ENCODE peak calls at places on chromosome 9, in six cellular contexts. M is pancreas; F is left lung; O is CD4-positive, alpha-beta T cell; R is cardiac muscle cell; V is mammary epithelial cell. D is an unnamed sample.

GRCh38 chr9:4086119-4087088 is 213.5 kb downstream of the GLIS3 start:
- DNase-seq in V (peak), M (no peak), R (no peak), F (no peak), O (no peak), D (no peak)

GRCh38 chr9:70113403-70114022 is 69.9 kb downstream of the MAMDC2 start:
- DNase-seq in F (no peak), O (peak), M (peak), R (peak), V (no peak), D (peak)

GRCh38 chr9:117744856-117745389 is 40.7 kb downstream of the TLR4 start:
- DNase-seq in R (peak), O (no peak), F (peak), V (no peak), M (no peak), D (peak)

GRCh38 chr9:108543251-108543768 is 312.5 kb downstream of the ACTL7B start:
- DNase-seq in O (no peak), V (peak), M (no peak), R (no peak), F (no peak), D (no peak)

GRCh38 chr9:4320021-4320420 is 20.2 kb upstream of the GLIS3 start:
- DNase-seq in R (no peak), F (no peak), M (no peak), V (no peak), O (no peak), D (no peak)

GRCh38 chr9:69324549-69325401 is at the start of gene ENTREP1:
- DNase-seq in M (peak), F (peak), R (peak), O (no peak), V (peak), D (no peak)

GRCh38 chr9:123591283-123591682 is 235.3 kb downstream of the CRB2 start:
- DNase-seq in M (no peak), R (no peak), O (no peak), F (no peak), V (no peak), D (no peak)

GRCh38 chr9:112586600-112587155 is 100.1 kb downstream of the KIAA1958 start:
- DNase-seq in M (no peak), V (no peak), R (no peak), O (no peak), F (no peak), D (no peak)

GRCh38 chr9:124133752-124134151 is 122.2 kb downstream of the LHX2 start:
- DNase-seq in F (no peak), M (peak), R (peak), O (no peak), V (no peak), D (no peak)

GRCh38 chr9:706606-707451 is 134.7 kb upstream of the DMRT1 start:
- DNase-seq in V (peak), F (peak), M (peak), R (peak), O (peak), D (peak)

GRCh38 chr9:104875897-104876296 is 52.1 kb downstream of the ABCA1 start:
- DNase-seq in F (no peak), V (no peak), M (no peak), R (no peak), O (no peak), D (no peak)

GRCh38 chr9:76203373-76203772 is 190.9 kb downstream of the RFK start:
- DNase-seq in M (no peak), F (peak), O (no peak), R (no peak), V (no peak), D (no peak)

GRCh38 chr9:70255521-70255920 is 3.3 kb upstream of the SMC5 start:
- DNase-seq in R (no peak), M (no peak), F (no peak), O (no peak), V (peak), D (no peak)

GRCh38 chr9:135714242-135715055 is 12.5 kb downstream of the KCNT1 start:
- DNase-seq in F (no peak), O (no peak), M (no peak), V (no peak), R (peak), D (no peak)

GRCh38 chr9:92724528-92725265 is 39.9 kb downstream of the BICD2 start:
- DNase-seq in R (no peak), V (no peak), M (no peak), O (no peak), F (no peak), D (no peak)

GRCh38 chr9:123358181-123358894 is 2.3 kb downstream of the CRB2 start:
- DNase-seq in V (no peak), M (no peak), O (no peak), F (no peak), R (no peak), D (peak)

GRCh38 chr9:91915524-91916266 is 34.3 kb downstream of the ROR2 start:
- DNase-seq in O (no peak), F (no peak), M (no peak), V (no peak), R (no peak), D (no peak)

GRCh38 chr9:114098660-114099522 is at the start of gene KIF12:
- DNase-seq in V (no peak), O (no peak), F (peak), R (peak), M (peak), D (no peak)

GRCh38 chr9:5799314-5799713 is 33.6 kb downstream of the ERMP1 start:
- DNase-seq in O (no peak), R (no peak), M (no peak), F (no peak), V (peak), D (peak)

GRCh38 chr9:86944974-86945867 is 2.1 kb downstream of the GAS1 start:
- DNase-seq in V (peak), R (peak), O (no peak), F (peak), M (no peak), D (no peak)

DNA sequence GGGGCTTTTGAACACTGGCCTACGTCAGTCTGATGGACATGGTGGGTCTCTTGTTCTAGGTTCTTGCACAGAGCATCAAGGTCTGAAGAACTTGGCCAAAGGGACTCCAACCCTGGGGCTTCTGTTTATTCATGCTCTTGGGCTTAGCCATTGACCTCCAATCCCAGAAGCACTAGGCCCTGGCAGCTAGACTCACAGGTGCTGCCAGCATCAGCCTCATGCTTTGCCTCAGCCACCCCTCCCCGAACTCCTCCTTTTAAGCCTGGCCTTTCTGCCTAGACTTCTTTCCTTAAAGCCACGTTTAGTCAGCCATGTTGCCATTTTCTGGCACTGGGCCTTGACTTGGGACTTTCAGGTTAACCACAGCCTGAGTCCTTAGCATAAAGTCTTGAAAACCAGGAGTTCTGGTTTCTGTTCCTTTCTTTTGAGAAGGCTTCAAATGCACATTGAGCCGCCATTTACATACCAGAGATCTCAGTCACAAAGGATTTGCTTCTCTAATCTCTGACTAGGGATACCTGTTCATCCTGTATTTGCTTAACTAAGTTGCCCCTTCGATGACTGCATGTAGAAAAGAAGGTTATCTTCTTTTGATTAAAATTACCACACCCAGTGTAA is 54.7 kb downstream of the ANGPTL2 start:
- DNase-seq in R (no peak), F (no peak), V (peak), M (no peak), O (no peak), D (no peak)
- H3K27ac ChIP-seq in R (no peak), F (no peak), V (no peak), M (no peak), O (no peak), D (no peak)

GRCh38 chr9:2623866-2624682 is 2.5 kb downstream of the VLDLR start:
- DNase-seq in R (no peak), V (no peak), M (no peak), F (no peak), O (no peak), D (no peak)
- H3K27ac ChIP-seq in R (peak), V (peak), M (peak), F (peak), O (no peak), D (no peak)

DNA sequence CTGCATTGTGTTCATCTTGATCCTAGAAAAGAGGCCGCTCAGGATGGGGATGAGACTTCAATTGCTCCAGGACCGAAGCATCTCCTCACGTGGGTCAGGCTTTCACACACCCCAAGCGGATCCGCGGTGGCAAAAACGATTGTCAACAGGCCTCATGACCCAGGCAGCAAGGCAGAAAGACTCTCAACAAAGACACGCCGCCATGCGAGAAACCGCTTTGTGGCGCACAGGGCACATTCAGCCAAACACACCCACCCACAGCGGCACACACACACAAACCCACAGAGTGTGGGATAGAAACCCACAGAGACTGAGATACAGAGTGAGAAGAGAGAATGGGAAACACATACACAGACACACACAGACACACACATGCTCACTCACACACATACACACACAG is 483.4 kb downstream of the SPATA31A7 start:
- DNase-seq in F (peak), M (no peak), O (no peak), V (no peak), R (no peak), D (no peak)
- H3K27ac ChIP-seq in F (no peak), M (no peak), O (no peak), V (no peak), R (no peak), D (no peak)

GRCh38 chr9:130662927-130663257 is 1.5 kb upstream of the PRDM12 start:
- DNase-seq in M (no peak), R (no peak), O (no peak), F (no peak), V (no peak), D (no peak)

GRCh38 chr9:130665029-130665430 is 636 bp downstream of the PRDM12 start:
- DNase-seq in R (no peak), M (no peak), V (no peak), O (no peak), F (peak), D (no peak)

GRCh38 chr9:130665431-130666392 is 1.3 kb downstream of the PRDM12 start:
- DNase-seq in M (no peak), O (no peak), F (peak), R (no peak), V (no peak), D (no peak)

GRCh38 chr9:130663258-130664171 is 879 bp upstream of the PRDM12 start:
- DNase-seq in O (no peak), F (no peak), V (no peak), R (no peak), M (no peak), D (no peak)

GRCh38 chr9:130664191-130665028 is at the start of gene PRDM12:
- DNase-seq in F (no peak), V (no peak), R (no peak), O (no peak), M (no peak), D (no peak)
- H3K27ac ChIP-seq in F (no peak), V (no peak), R (no peak), O (no peak), M (no peak), D (no peak)